ENCODE peak calls at places on chromosomes 16 and 17, in seven cellular contexts. C is AG04450, N is mesothelial cell of epicardium, V is heart right ventricle, O is cardiac fibroblast, Y is GM13977, Q is body of pancreas. L is an unnamed sample.

GRCh38 chr16:48537275-48537674 is 72.7 kb downstream of the N4BP1 start:
- DNase-seq in C (no peak), N (no peak), V (no peak), O (no peak), Y (no peak), Q (no peak), L (no peak)

GRCh38 chr16:85180047-85180878 is 68.0 kb upstream of the CIBAR2 start:
- DNase-seq in C (no peak), N (no peak), V (no peak), O (no peak), Y (no peak), Q (no peak), L (no peak)

GRCh38 chr16:19980866-19981265 is 92.8 kb downstream of the GPR139 start:
- DNase-seq in C (no peak), N (no peak), V (no peak), O (no peak), Y (peak), Q (peak), L (no peak)

GRCh38 chr17:11627301-11627700 is 29.0 kb downstream of the DNAH9 start:
- DNase-seq in C (no peak), N (no peak), V (no peak), O (no peak), Y (no peak), Q (no peak), L (no peak)

GRCh38 chr17:48294989-48295892 is 134.8 kb downstream of the SKAP1 start:
- DNase-seq in C (no peak), N (no peak), V (no peak), O (peak), Y (peak), Q (no peak), L (no peak)

GRCh38 chr16:51151435-51151950 is 423 bp upstream of the SALL1 start:
- DNase-seq in C (no peak), N (no peak), V (peak), O (peak), Y (no peak), Q (peak), L (peak)

GRCh38 chr16:56038564-56039098 is 152.7 kb upstream of the GNAO1 start:
- DNase-seq in C (no peak), N (no peak), V (no peak), O (no peak), Y (no peak), Q (no peak), L (no peak)

GRCh38 chr16:68259421-68259820 is 4.9 kb upstream of the SLC7A6 start:
- DNase-seq in C (no peak), N (no peak), V (no peak), O (no peak), Y (no peak), Q (no peak), L (no peak)

GRCh38 chr16:69318911-69319289 is 7.8 kb downstream of the VPS4A start:
- DNase-seq in C (no peak), N (no peak), V (no peak), O (no peak), Y (no peak), Q (no peak), L (no peak)

GRCh38 chr16:4290236-4290830 is 17.5 kb upstream of the TFAP4 start:
- DNase-seq in C (no peak), N (no peak), V (no peak), O (peak), Y (no peak), Q (no peak), L (peak)

DNA sequence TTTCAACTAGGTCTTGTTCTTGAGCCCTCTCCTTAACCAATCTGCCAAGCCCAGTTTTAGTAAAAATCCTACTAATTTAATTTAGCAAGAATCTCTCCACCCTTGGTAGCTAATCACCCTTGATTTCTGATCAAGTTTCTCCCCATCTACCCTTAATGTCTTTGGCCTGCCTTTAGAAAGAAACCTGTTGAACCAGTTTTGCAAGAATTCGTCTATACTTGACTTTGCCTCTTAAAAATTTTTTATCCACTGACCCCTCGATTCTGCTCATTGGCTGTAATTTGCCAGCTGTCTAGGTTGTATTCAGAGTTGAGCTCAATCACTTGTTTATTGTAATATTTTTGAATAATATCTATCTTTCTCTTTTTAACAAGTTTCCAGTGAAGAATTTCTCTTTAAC is 1138.5 kb downstream of the CDH11 start:
- DNase-seq in C (no peak), N (no peak), V (no peak), O (no peak), Y (no peak), Q (no peak), L (no peak)
- TF ChIP-seq CTCF in C (no peak), N (no peak), V (no peak), O (no peak), Y (no peak), Q (no peak), L (no peak)

GRCh38 chr16:88840589-88841215 is 16.0 kb downstream of the GALNS start:
- DNase-seq in C (no peak), N (no peak), V (no peak), O (no peak), Y (no peak), Q (no peak), L (no peak)

GRCh38 chr16:88842806-88843205 is 13.9 kb downstream of the GALNS start:
- DNase-seq in C (no peak), N (no peak), V (no peak), O (no peak), Y (no peak), Q (no peak), L (no peak)

GRCh38 chr16:88843256-88843655 is 13.5 kb downstream of the GALNS start:
- DNase-seq in C (no peak), N (no peak), V (no peak), O (no peak), Y (no peak), Q (no peak), L (no peak)

GRCh38 chr16:88842308-88842756 is 14.4 kb downstream of the GALNS start:
- DNase-seq in C (no peak), N (no peak), V (no peak), O (no peak), Y (no peak), Q (no peak), L (no peak)

GRCh38 chr16:88841521-88842307 is 15.0 kb downstream of the GALNS start:
- DNase-seq in C (no peak), N (no peak), V (no peak), O (no peak), Y (no peak), Q (no peak), L (no peak)
- TF ChIP-seq CTCF in C (no peak), N (no peak), V (no peak), O (no peak), Y (no peak), Q (no peak), L (no peak)

GRCh38 chr17:40402668-40403067 is 15.0 kb downstream of the TOP2A start:
- DNase-seq in C (no peak), N (no peak), V (no peak), O (no peak), Y (no peak), Q (no peak), L (no peak)

GRCh38 chr17:40404003-40404402 is 13.7 kb downstream of the TOP2A start:
- DNase-seq in C (no peak), N (no peak), V (no peak), O (peak), Y (no peak), Q (no peak), L (no peak)

GRCh38 chr17:40399185-40399584 is 18.5 kb downstream of the TOP2A start:
- DNase-seq in C (peak), N (no peak), V (no peak), O (peak), Y (no peak), Q (no peak), L (peak)
- TF ChIP-seq CTCF in C (peak), N (peak), V (peak), O (peak), Y (peak), Q (peak), L (peak)

GRCh38 chr17:19977360-19978205 is at the start of gene AKAP10:
- DNase-seq in C (peak), N (peak), V (peak), O (peak), Y (peak), Q (peak), L (peak)
- TF ChIP-seq CTCF in C (no peak), N (no peak), V (no peak), O (no peak), Y (no peak), Q (no peak), L (no peak)

GRCh38 chr17:57517216-57517518 is 227.9 kb downstream of the CCDC182 start:
- DNase-seq in C (no peak), N (no peak), V (peak), O (no peak), Y (no peak), Q (no peak), L (no peak)

GRCh38 chr17:57519199-57519598 is 225.9 kb downstream of the CCDC182 start:
- DNase-seq in C (peak), N (no peak), V (no peak), O (no peak), Y (no peak), Q (no peak), L (no peak)

GRCh38 chr17:57519800-57520199 is 225.3 kb downstream of the CCDC182 start:
- DNase-seq in C (no peak), N (no peak), V (no peak), O (no peak), Y (no peak), Q (no peak), L (no peak)

GRCh38 chr17:57517519-57518342 is 227.4 kb downstream of the CCDC182 start:
- DNase-seq in C (no peak), N (no peak), V (no peak), O (no peak), Y (no peak), Q (no peak), L (no peak)

DNA sequence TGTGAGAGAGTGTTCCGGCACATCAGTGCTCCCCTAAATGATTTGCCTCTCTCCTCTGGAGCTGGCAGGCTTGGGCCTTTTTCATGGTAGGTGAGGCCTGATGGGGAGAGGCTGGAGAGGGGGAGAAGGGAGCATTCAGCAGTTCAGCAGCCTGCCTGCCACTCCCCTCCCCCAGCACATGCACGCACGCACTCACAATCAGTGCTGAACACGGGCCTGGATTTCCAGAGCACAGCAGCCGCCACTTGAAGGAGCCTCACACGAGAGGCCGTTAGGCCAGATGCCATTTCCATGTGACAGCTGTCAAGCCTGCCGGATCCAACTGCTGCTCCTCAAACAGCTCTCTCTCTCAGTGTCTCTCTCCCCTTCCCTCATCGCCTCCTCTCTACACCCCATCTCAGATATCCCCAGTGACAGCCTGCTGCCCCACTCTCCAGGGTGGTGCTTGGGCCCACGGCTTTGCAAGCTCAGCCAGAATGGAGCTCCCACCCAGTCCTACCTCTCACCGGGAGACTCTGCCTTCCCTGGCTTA is 226.4 kb downstream of the CCDC182 start:
- DNase-seq in C (no peak), N (no peak), V (peak), O (no peak), Y (no peak), Q (peak), L (no peak)
- TF ChIP-seq CTCF in C (no peak), N (no peak), V (no peak), O (no peak), Y (no peak), Q (no peak), L (no peak)

DNA sequence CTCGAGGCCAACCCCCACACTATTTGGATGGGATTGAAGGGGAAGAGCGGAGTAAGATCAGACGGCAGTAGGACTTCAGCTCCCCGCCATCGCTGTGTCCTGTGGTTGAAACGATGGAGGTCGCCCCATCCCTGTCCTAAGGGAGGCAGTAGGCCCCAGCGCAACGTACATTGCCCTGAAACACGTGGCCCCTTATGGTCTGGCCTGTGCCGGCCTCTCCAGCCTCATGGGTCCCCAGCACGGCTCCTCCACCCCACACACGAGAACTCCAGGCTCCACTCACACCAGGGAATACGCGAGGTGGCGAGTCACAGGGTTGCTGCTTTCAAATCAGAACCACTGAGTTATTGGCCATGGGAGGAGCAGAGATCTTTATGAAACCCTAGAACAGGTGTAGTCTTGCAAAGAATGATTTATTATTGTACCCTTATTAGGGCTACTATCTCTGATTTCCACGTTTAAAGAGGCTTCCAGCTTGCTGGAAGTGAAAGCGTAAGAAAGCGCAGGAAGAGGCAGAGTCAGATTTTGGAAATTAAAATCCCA is 669 bp upstream of the DCTPP1 start:
- DNase-seq in C (no peak), N (no peak), V (no peak), O (no peak), Y (no peak), Q (no peak), L (no peak)
- TF ChIP-seq CTCF in C (no peak), N (peak), V (no peak), O (no peak), Y (peak), Q (no peak), L (no peak)

GRCh38 chr16:23137818-23138217 is 11.4 kb downstream of the USP31 start:
- DNase-seq in C (no peak), N (no peak), V (no peak), O (no peak), Y (no peak), Q (no peak), L (no peak)
- TF ChIP-seq CTCF in C (no peak), N (no peak), V (no peak), O (no peak), Y (no peak), Q (no peak), L (no peak)

L was measured in AG10803.